ENCODE peak calls at places on chromosomes 5 and 9, in four cellular contexts. P is amniotic stem cell, H is aorta, O is GM20000. G is an unnamed sample.

GRCh38 chr5:87327998-87328397 is 60.3 kb downstream of the RASA1 start:
- DNase-seq in P (no peak), H (no peak), O (no peak), G (no peak)

GRCh38 chr5:160169326-160169725 is 50.1 kb upstream of the PWWP2A start:
- DNase-seq in P (peak), H (no peak), O (no peak), G (no peak)

GRCh38 chr9:135490980-135491444 is 9.5 kb upstream of the MRPS2 start:
- DNase-seq in P (no peak), H (peak), O (no peak), G (no peak)

GRCh38 chr5:54693936-54694510 is 176.5 kb downstream of the SNX18 start:
- DNase-seq in P (no peak), H (no peak), O (no peak), G (no peak)

GRCh38 chr5:68344447-68345111 is 129.0 kb downstream of the PIK3R1 start:
- DNase-seq in P (peak), H (no peak), O (peak), G (peak)

GRCh38 chr5:6302684-6303083 is 75.7 kb downstream of the MED10 start:
- DNase-seq in P (no peak), H (no peak), O (no peak), G (peak)

GRCh38 chr5:63262191-63262981 is 683.8 kb downstream of the LRRC70 start:
- DNase-seq in P (no peak), H (no peak), O (no peak), G (no peak)

GRCh38 chr5:96256795-96257470 is 176.1 kb downstream of the PCSK1 start:
- DNase-seq in P (no peak), H (no peak), O (peak), G (peak)

GRCh38 chr5:113044776-113045175 is 68.2 kb downstream of the DCP2 start:
- DNase-seq in P (no peak), H (no peak), O (no peak), G (no peak)

GRCh38 chr9:91541744-91542143 is 118.1 kb upstream of the NFIL3 start:
- DNase-seq in P (no peak), H (no peak), O (no peak), G (no peak)

GRCh38 chr9:5392285-5392684 is 45.4 kb downstream of the PLGRKT start:
- DNase-seq in P (no peak), H (no peak), O (no peak), G (no peak)

GRCh38 chr9:112029921-112030444 is 133.4 kb downstream of the UGCG start:
- DNase-seq in P (no peak), H (no peak), O (no peak), G (no peak)

GRCh38 chr5:55737793-55738192 is at the start of gene DDX4:
- DNase-seq in P (no peak), H (no peak), O (no peak), G (no peak)

G was measured in RPMI8226.